ENCODE peak calls at places on chromosome 19, in seven cellular contexts. One of them, this sample, is unnamed.

GRCh38 chr19:21921691-21922180 is 85.8 kb upstream of the ZNF43 start:
- DNase-seq in heart right ventricle: no peak
- DNase-seq in dorsolateral prefrontal cortex: no peak
- DNase-seq in T-cell: no peak
- DNase-seq in HuH-7: no peak
- DNase-seq in cardiac fibroblast: no peak
- DNase-seq in effector CD8-positive, alpha-beta T cell: no peak
- DNase-seq in this sample: no peak

GRCh38 chr19:15251010-15251748 is 18.9 kb upstream of the EPHX3 start:
- DNase-seq in effector CD8-positive, alpha-beta T cell: no peak
- DNase-seq in T-cell: no peak
- DNase-seq in HuH-7: no peak
- DNase-seq in cardiac fibroblast: peak; percentile 83
- DNase-seq in dorsolateral prefrontal cortex: no peak
- DNase-seq in heart right ventricle: peak; percentile 54
- DNase-seq in this sample: no peak

GRCh38 chr19:15836595-15837398 is 21.3 kb upstream of the OR10H1 start:
- DNase-seq in T-cell: peak; percentile 96
- DNase-seq in cardiac fibroblast: peak; percentile 92
- DNase-seq in dorsolateral prefrontal cortex: peak; percentile 96
- DNase-seq in heart right ventricle: peak; percentile 95
- DNase-seq in effector CD8-positive, alpha-beta T cell: peak; percentile 94
- DNase-seq in HuH-7: peak; percentile 84
- DNase-seq in this sample: peak; percentile 96

GRCh38 chr19:38037151-38037611 is 130.2 kb downstream of the SIPA1L3 start:
- DNase-seq in T-cell: no peak
- DNase-seq in cardiac fibroblast: no peak
- DNase-seq in effector CD8-positive, alpha-beta T cell: no peak
- DNase-seq in dorsolateral prefrontal cortex: peak; percentile 17
- DNase-seq in heart right ventricle: no peak
- DNase-seq in HuH-7: no peak
- DNase-seq in this sample: no peak

GRCh38 chr19:18046066-18046718 is 38.2 kb downstream of the ARRDC2 start:
- DNase-seq in T-cell: no peak
- DNase-seq in heart right ventricle: no peak
- DNase-seq in dorsolateral prefrontal cortex: no peak
- DNase-seq in HuH-7: no peak
- DNase-seq in effector CD8-positive, alpha-beta T cell: no peak
- DNase-seq in cardiac fibroblast: peak; percentile 81
- DNase-seq in this sample: no peak

GRCh38 chr19:1728816-1729567 is 24.3 kb upstream of the ONECUT3 start:
- DNase-seq in effector CD8-positive, alpha-beta T cell: no peak
- DNase-seq in heart right ventricle: no peak
- DNase-seq in T-cell: no peak
- DNase-seq in HuH-7: no peak
- DNase-seq in dorsolateral prefrontal cortex: no peak
- DNase-seq in cardiac fibroblast: no peak
- DNase-seq in this sample: no peak

GRCh38 chr19:18785179-18786124 is 5.7 kb downstream of the COMP start:
- DNase-seq in cardiac fibroblast: peak; percentile 58
- DNase-seq in effector CD8-positive, alpha-beta T cell: peak; percentile 76
- DNase-seq in dorsolateral prefrontal cortex: no peak
- DNase-seq in heart right ventricle: peak; percentile 83
- DNase-seq in HuH-7: peak; percentile 95
- DNase-seq in T-cell: peak; percentile 41
- DNase-seq in this sample: peak; percentile 98

GRCh38 chr19:32687681-32688080 is 3.9 kb upstream of the NUDT19 start:
- DNase-seq in HuH-7: no peak
- DNase-seq in dorsolateral prefrontal cortex: no peak
- DNase-seq in effector CD8-positive, alpha-beta T cell: no peak
- DNase-seq in T-cell: no peak
- DNase-seq in heart right ventricle: no peak
- DNase-seq in cardiac fibroblast: no peak
- DNase-seq in this sample: no peak